ENCODE peak calls at places on chromosomes 12 and 14, in five cellular contexts. W is hepatocyte, O is astrocyte of the spinal cord, U is left ventricle myocardium inferior, G is tibial nerve. H is an unnamed sample.

GRCh38 chr12:108495054-108495453 is 20.0 kb upstream of the FICD start:
- DNase-seq in W (no peak), O (peak), U (no peak), G (no peak), H (no peak)

GRCh38 chr14:23556700-23557440 is 799 bp downstream of the THTPA start:
- DNase-seq in G (no peak), O (no peak), U (no peak), W (no peak), H (peak)

GRCh38 chr14:99627510-99628381 is 17.2 kb upstream of the HHIPL1 start:
- DNase-seq in W (no peak), O (no peak), U (no peak), G (no peak), H (no peak)

GRCh38 chr12:79983969-79984629 is 49.2 kb upstream of the PPP1R12A start:
- DNase-seq in U (no peak), W (peak), O (no peak), G (no peak), H (no peak)

GRCh38 chr12:87280893-87281292 is 748.3 kb downstream of the C12orf50 start:
- DNase-seq in G (no peak), U (no peak), O (no peak), W (no peak), H (no peak)

GRCh38 chr12:82326905-82327503 is 31.2 kb downstream of the CCDC59 start:
- DNase-seq in U (no peak), W (peak), O (peak), G (no peak), H (no peak)

GRCh38 chr14:103496776-103497175 is 25.9 kb downstream of the CKB start:
- DNase-seq in W (no peak), U (no peak), O (no peak), G (no peak), H (no peak)

GRCh38 chr14:34106310-34106709 is 155.4 kb upstream of the EGLN3 start:
- DNase-seq in U (no peak), G (no peak), O (no peak), W (no peak), H (no peak)

GRCh38 chr12:120764766-120765165 is 39.1 kb downstream of the ACADS start:
- DNase-seq in W (no peak), O (no peak), G (no peak), U (no peak), H (no peak)

GRCh38 chr14:75840911-75841310 is 140.9 kb downstream of the TGFB3 start:
- DNase-seq in U (no peak), G (no peak), O (no peak), W (no peak), H (no peak)

GRCh38 chr14:69620211-69620611 is 8.8 kb downstream of the SUSD6 start:
- DNase-seq in O (no peak), U (no peak), G (no peak), W (no peak), H (no peak)

GRCh38 chr12:24861751-24862575 is 86.9 kb downstream of the BCAT1 start:
- DNase-seq in G (no peak), W (peak), U (no peak), O (peak), H (no peak)

GRCh38 chr14:56180754-56181542 is 62.7 kb downstream of the PELI2 start:
- DNase-seq in O (no peak), G (no peak), U (no peak), W (no peak), H (no peak)

GRCh38 chr12:13436696-13437391 is 240.3 kb downstream of the EMP1 start:
- DNase-seq in U (no peak), G (no peak), O (no peak), W (peak), H (no peak)

GRCh38 chr12:87274594-87275245 is 754.5 kb downstream of the C12orf50 start:
- DNase-seq in G (no peak), O (peak), U (no peak), W (peak), H (no peak)

GRCh38 chr12:112543666-112544185 is 125.0 kb downstream of the PTPN11 start:
- DNase-seq in W (no peak), U (no peak), G (no peak), O (no peak), H (no peak)

GRCh38 chr12:92290016-92290685 is 144.5 kb upstream of the BTG1 start:
- DNase-seq in O (peak), G (no peak), W (no peak), U (no peak), H (no peak)

GRCh38 chr14:71049435-71050147 is 142.3 kb downstream of the PCNX1 start:
- DNase-seq in W (no peak), G (no peak), U (no peak), O (no peak), H (no peak)

GRCh38 chr14:93778453-93778852 is 9.8 kb downstream of the PRIMA1 start:
- DNase-seq in O (no peak), W (no peak), U (no peak), G (no peak), H (no peak)

GRCh38 chr14:52146504-52146903 is 77.6 kb upstream of the NID2 start:
- DNase-seq in W (no peak), U (no peak), G (no peak), O (no peak), H (no peak)

GRCh38 chr14:81247271-81247766 is 26.6 kb upstream of the GTF2A1 start:
- DNase-seq in U (no peak), O (no peak), W (no peak), G (no peak), H (peak)

GRCh38 chr12:12715128-12715458 is 2.1 kb upstream of the CDKN1B start:
- DNase-seq in U (no peak), W (no peak), G (no peak), O (no peak), H (no peak)

GRCh38 chr14:102249041-102249440 is 55.9 kb downstream of the MOK start:
- DNase-seq in W (no peak), U (no peak), O (peak), G (no peak), H (no peak)

GRCh38 chr12:115866909-115867525 is 410.5 kb downstream of the MED13L start:
- DNase-seq in W (no peak), O (no peak), U (no peak), G (no peak), H (no peak)

DNA sequence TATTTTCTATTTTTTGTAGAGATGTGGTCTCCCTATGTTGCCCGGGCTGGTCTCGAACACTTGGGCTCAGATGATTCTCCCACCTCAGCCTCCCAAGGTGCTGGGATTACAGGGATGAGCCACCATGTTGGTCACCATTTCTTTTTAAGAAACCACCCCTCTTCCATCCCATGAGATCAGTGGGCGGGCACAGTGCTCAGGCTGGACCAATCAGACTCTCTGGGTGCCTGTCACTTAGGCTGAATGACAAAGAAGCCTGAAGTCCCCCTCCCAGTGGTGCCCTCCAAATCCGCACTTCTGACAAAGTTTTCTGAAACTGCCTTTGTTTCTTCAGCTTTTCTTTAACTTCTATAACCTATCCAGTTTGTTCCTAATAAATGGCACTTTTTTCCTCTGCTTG is 48.2 kb downstream of the CALM1 start:
- DNase-seq in O (no peak), G (no peak), W (no peak), U (no peak), H (peak)
- TF ChIP-seq CTCF in O (no peak), G (no peak), W (no peak), U (no peak), H (no peak)

DNA sequence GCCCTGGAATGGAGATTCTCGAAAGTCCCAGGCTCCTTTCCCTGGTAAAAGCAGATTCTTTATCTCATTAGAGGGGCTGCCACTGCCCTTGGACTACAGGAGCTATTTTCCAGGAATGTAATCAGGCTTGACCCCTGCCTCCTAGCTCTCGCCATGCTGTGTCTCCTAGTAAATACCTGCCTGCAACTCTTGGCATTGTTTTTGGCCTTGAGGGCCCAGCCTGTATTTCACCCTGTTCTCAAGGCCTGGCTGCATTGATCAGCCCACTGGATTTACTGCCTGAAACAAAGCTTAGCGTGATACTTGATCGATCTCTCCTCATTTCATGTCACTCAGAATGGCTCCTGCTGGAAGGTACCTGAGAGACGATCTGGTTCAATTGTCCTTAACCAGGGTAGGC is 273.7 kb downstream of the CACNA1C start:
- DNase-seq in U (no peak), G (no peak), O (no peak), W (no peak), H (no peak)
- TF ChIP-seq CTCF in U (no peak), G (no peak), O (no peak), W (no peak), H (no peak)

DNA sequence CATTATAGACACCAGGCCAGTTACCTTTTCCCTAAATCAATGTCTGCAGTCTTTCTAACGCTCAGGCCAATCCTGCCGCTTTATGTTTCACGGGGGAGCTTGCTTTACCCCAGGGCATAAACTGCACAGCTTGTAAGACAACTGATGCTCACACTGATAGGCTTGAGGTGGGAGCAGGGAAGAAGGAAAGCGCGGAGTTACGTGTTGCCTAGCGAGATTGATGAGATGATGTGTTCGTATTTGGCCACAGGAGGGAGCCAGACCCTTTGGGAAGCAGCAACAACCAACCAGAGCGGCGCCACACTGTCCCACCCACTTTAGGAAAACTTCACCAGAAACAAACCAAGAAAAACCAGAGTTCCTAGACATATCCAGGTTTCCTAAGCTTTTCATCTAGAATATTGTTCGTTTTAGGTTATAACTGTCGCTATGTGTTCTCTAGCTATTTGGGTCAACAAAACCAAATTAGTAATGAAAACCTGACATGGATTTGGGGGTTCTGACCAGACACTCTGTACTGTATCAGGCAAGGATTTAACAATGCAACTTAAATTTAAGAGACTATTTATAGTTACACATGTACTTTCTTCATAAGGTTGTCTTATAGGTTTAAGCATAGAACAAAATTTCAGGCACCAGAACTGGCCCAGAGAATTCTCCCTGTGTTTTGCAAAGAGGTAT is 2.4 kb downstream of the IL26 start:
- DNase-seq in U (peak), G (peak), W (peak), O (peak), H (peak)
- TF ChIP-seq CTCF in U (peak), G (peak), W (peak), O (peak), H (peak)

GRCh38 chr12:9334964-9335363 is 126.8 kb upstream of the PZP start:
- DNase-seq in G (no peak), U (no peak), O (no peak), W (no peak), H (no peak)
- TF ChIP-seq CTCF in G (no peak), U (no peak), O (no peak), W (no peak), H (no peak)

DNA sequence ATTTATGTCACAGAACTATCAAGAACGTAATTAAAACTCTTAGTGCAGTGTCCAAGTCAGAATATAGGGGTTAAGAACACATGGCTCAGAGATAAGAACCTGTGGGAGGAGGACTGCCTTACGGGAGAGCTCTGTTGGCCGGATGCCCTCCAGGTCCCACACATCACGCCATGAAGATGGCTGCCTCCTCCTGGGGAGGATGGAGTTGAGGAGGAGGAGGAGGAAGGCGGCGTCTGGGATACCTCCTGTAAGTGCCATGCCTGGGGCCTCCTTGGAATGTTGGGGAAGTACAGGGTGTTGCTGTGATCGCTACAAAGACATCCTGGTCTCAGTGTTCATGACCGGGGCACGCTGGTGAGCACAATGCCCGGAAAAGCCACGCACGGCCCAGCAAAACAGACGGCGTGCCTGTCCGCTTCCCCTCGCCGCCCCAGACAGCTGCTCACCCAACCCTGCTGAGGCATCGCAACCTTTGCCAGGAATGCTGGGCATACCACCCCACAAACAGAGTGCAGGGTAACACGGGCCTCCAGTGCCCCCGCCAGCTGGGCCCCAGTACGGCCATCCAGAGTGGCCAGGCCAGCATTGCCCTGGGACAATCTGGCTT is 28.7 kb upstream of the CD9 start:
- DNase-seq in O (no peak), W (no peak), G (no peak), U (peak), H (no peak)
- TF ChIP-seq CTCF in O (no peak), W (no peak), G (no peak), U (no peak), H (no peak)

GRCh38 chr14:31420319-31421081 is at the start of gene HEATR5A:
- DNase-seq in U (peak), G (peak), O (peak), W (peak), H (peak)
- TF ChIP-seq CTCF in U (peak), G (peak), O (peak), W (peak), H (peak)

H was measured in spleen.